ENCODE peak calls at places on chromosomes 11 and 22, in five cellular contexts. C, H, X, D and U are unnamed samples.

GRCh38 chr11:13339196-13340153 is 61.9 kb downstream of the BMAL1 start:
- DNase-seq in C (peak), H (no peak), X (no peak), D (no peak), U (no peak)

GRCh38 chr22:49152146-49152929 is 675.3 kb downstream of the BRD1 start:
- DNase-seq in C (no peak), H (no peak), X (no peak), D (no peak), U (no peak)

GRCh38 chr11:124753207-124753606 is 1.2 kb upstream of the VSIG2 start:
- DNase-seq in C (no peak), H (no peak), X (no peak), D (no peak), U (no peak)

GRCh38 chr11:14312736-14313438 is 46.1 kb downstream of the RRAS2 start:
- DNase-seq in C (no peak), H (no peak), X (no peak), D (no peak), U (no peak)

GRCh38 chr11:34302046-34302921 is 55.5 kb downstream of the ABTB2 start:
- DNase-seq in C (no peak), H (no peak), X (no peak), D (no peak), U (no peak)

GRCh38 chr22:36373258-36373579 is 14.5 kb downstream of the MYH9 start:
- DNase-seq in C (no peak), H (no peak), X (peak), D (no peak), U (no peak)

GRCh38 chr11:110433393-110434333 is 3.9 kb downstream of the FDX1 start:
- DNase-seq in C (no peak), H (no peak), X (peak), D (peak), U (peak)

GRCh38 chr11:68354181-68354872 is 41.9 kb downstream of the LRP5 start:
- DNase-seq in C (no peak), H (no peak), X (no peak), D (no peak), U (no peak)

GRCh38 chr11:102452461-102453285 is at the start of gene TMEM123:
- DNase-seq in C (peak), H (peak), X (peak), D (peak), U (peak)

GRCh38 chr11:6812391-6813005 is 13.0 kb upstream of the OR6A2 start:
- DNase-seq in C (peak), H (peak), X (peak), D (peak), U (peak)

GRCh38 chr22:49636214-49636613 is 191.5 kb downstream of the BRD1 start:
- DNase-seq in C (no peak), H (no peak), X (no peak), D (no peak), U (no peak)

GRCh38 chr22:45082795-45083194 is 73.0 kb upstream of the PHF21B start:
- DNase-seq in C (peak), H (no peak), X (no peak), D (no peak), U (no peak)

GRCh38 chr22:23237201-23237798 is 57.0 kb downstream of the BCR start:
- DNase-seq in C (no peak), H (no peak), X (no peak), D (peak), U (no peak)